ENCODE peak calls at places on chromosomes 2 and 18, in five cellular contexts. One of them, this sample, is unnamed.

GRCh38 chr2:217804338-217804737 is 198.5 kb downstream of the TNS1 start:
- DNase-seq in upper lobe of right lung: no peak
- DNase-seq in CD8-positive, alpha-beta T cell: no peak
- DNase-seq in astrocyte of the spinal cord: no peak
- DNase-seq in colonic mucosa: no peak
- DNase-seq in this sample: no peak

GRCh38 chr2:67612576-67612981 is 215.4 kb downstream of the ETAA1 start:
- DNase-seq in upper lobe of right lung: no peak
- DNase-seq in astrocyte of the spinal cord: no peak
- DNase-seq in CD8-positive, alpha-beta T cell: no peak
- DNase-seq in colonic mucosa: no peak
- DNase-seq in this sample: peak; percentile 36

GRCh38 chr2:134290363-134290762 is 36.5 kb downstream of the MGAT5 start:
- DNase-seq in CD8-positive, alpha-beta T cell: no peak
- DNase-seq in astrocyte of the spinal cord: no peak
- DNase-seq in upper lobe of right lung: no peak
- DNase-seq in colonic mucosa: no peak
- DNase-seq in this sample: no peak

GRCh38 chr18:48155856-48156255 is 225.4 kb upstream of the SMAD2 start:
- DNase-seq in upper lobe of right lung: no peak
- DNase-seq in astrocyte of the spinal cord: no peak
- DNase-seq in colonic mucosa: no peak
- DNase-seq in CD8-positive, alpha-beta T cell: no peak
- DNase-seq in this sample: no peak

GRCh38 chr18:64419156-64419555 is 270.3 kb upstream of the LINC00305 start:
- DNase-seq in astrocyte of the spinal cord: no peak
- DNase-seq in CD8-positive, alpha-beta T cell: no peak
- DNase-seq in colonic mucosa: no peak
- DNase-seq in upper lobe of right lung: no peak
- DNase-seq in this sample: no peak

GRCh38 chr2:16080071-16080470 is 139.7 kb downstream of the MYCN start:
- DNase-seq in CD8-positive, alpha-beta T cell: no peak
- DNase-seq in astrocyte of the spinal cord: no peak
- DNase-seq in upper lobe of right lung: no peak
- DNase-seq in colonic mucosa: no peak
- DNase-seq in this sample: no peak

GRCh38 chr2:44943031-44943692 is 1.7 kb downstream of the SIX3 start:
- DNase-seq in CD8-positive, alpha-beta T cell: no peak
- DNase-seq in upper lobe of right lung: no peak
- DNase-seq in colonic mucosa: no peak
- DNase-seq in astrocyte of the spinal cord: no peak
- DNase-seq in this sample: peak; percentile 69

GRCh38 chr18:2981212-2981728 is 31.7 kb downstream of the LPIN2 start:
- DNase-seq in upper lobe of right lung: no peak
- DNase-seq in CD8-positive, alpha-beta T cell: no peak
- DNase-seq in astrocyte of the spinal cord: peak; percentile 90
- DNase-seq in colonic mucosa: no peak
- DNase-seq in this sample: peak; percentile 91

GRCh38 chr18:9669016-9669415 is 39.1 kb upstream of the RAB31 start:
- DNase-seq in astrocyte of the spinal cord: no peak
- DNase-seq in CD8-positive, alpha-beta T cell: no peak
- DNase-seq in upper lobe of right lung: no peak
- DNase-seq in colonic mucosa: no peak
- DNase-seq in this sample: no peak

GRCh38 chr2:168475636-168476035 is 19.6 kb downstream of the CERS6 start:
- DNase-seq in CD8-positive, alpha-beta T cell: no peak
- DNase-seq in colonic mucosa: no peak
- DNase-seq in upper lobe of right lung: no peak
- DNase-seq in astrocyte of the spinal cord: no peak
- DNase-seq in this sample: no peak

GRCh38 chr18:68215931-68216330 is 499.0 kb downstream of the TMX3 start:
- DNase-seq in CD8-positive, alpha-beta T cell: no peak
- DNase-seq in astrocyte of the spinal cord: peak; percentile 36
- DNase-seq in upper lobe of right lung: no peak
- DNase-seq in colonic mucosa: no peak
- DNase-seq in this sample: peak; percentile 82

GRCh38 chr2:48496867-48497266 is 33.1 kb upstream of the STON1 start:
- DNase-seq in CD8-positive, alpha-beta T cell: no peak
- DNase-seq in colonic mucosa: no peak
- DNase-seq in upper lobe of right lung: no peak
- DNase-seq in astrocyte of the spinal cord: peak; percentile 51
- DNase-seq in this sample: peak; percentile 24

GRCh38 chr2:109474319-109474825 is 139.4 kb downstream of the SEPTIN10 start:
- DNase-seq in colonic mucosa: no peak
- DNase-seq in astrocyte of the spinal cord: no peak
- DNase-seq in upper lobe of right lung: no peak
- DNase-seq in CD8-positive, alpha-beta T cell: no peak
- DNase-seq in this sample: no peak

GRCh38 chr2:39873586-39873985 is 94.5 kb upstream of the THUMPD2 start:
- DNase-seq in astrocyte of the spinal cord: no peak
- DNase-seq in upper lobe of right lung: no peak
- DNase-seq in colonic mucosa: no peak
- DNase-seq in CD8-positive, alpha-beta T cell: no peak
- DNase-seq in this sample: no peak

GRCh38 chr2:238968616-238969394 is 120.9 kb downstream of the TWIST2 start:
- DNase-seq in colonic mucosa: peak; percentile 15
- DNase-seq in astrocyte of the spinal cord: no peak
- DNase-seq in CD8-positive, alpha-beta T cell: no peak
- DNase-seq in upper lobe of right lung: no peak
- DNase-seq in this sample: no peak

GRCh38 chr18:79395761-79396404 is at the start of gene NFATC1:
- DNase-seq in CD8-positive, alpha-beta T cell: peak; percentile 30
- DNase-seq in upper lobe of right lung: peak; percentile 80
- DNase-seq in colonic mucosa: peak; percentile 46
- DNase-seq in astrocyte of the spinal cord: peak; percentile 65
- DNase-seq in this sample: peak; percentile 76

GRCh38 chr2:98412751-98413445 is 31.8 kb upstream of the INPP4A start:
- DNase-seq in upper lobe of right lung: no peak
- DNase-seq in astrocyte of the spinal cord: peak; percentile 58
- DNase-seq in CD8-positive, alpha-beta T cell: peak; percentile 41
- DNase-seq in colonic mucosa: peak; percentile 68
- DNase-seq in this sample: peak; percentile 77

GRCh38 chr2:169732583-169733358 is 861 bp upstream of the KLHL23 start:
- DNase-seq in colonic mucosa: no peak
- DNase-seq in astrocyte of the spinal cord: no peak
- DNase-seq in upper lobe of right lung: no peak
- DNase-seq in CD8-positive, alpha-beta T cell: no peak
- DNase-seq in this sample: no peak

GRCh38 chr2:169738566-169739229 is 5.1 kb downstream of the KLHL23 start:
- DNase-seq in upper lobe of right lung: no peak
- DNase-seq in CD8-positive, alpha-beta T cell: no peak
- DNase-seq in astrocyte of the spinal cord: no peak
- DNase-seq in colonic mucosa: no peak
- DNase-seq in this sample: no peak

GRCh38 chr2:169734172-169734847 is 678 bp downstream of the KLHL23 start:
- DNase-seq in colonic mucosa: peak; percentile 31
- DNase-seq in astrocyte of the spinal cord: peak; percentile 22
- DNase-seq in upper lobe of right lung: peak; percentile 70
- DNase-seq in CD8-positive, alpha-beta T cell: no peak
- DNase-seq in this sample: peak; percentile 44

GRCh38 chr2:169736902-169737301 is 3.3 kb downstream of the KLHL23 start:
- DNase-seq in colonic mucosa: no peak
- DNase-seq in upper lobe of right lung: no peak
- DNase-seq in astrocyte of the spinal cord: no peak
- DNase-seq in CD8-positive, alpha-beta T cell: no peak
- DNase-seq in this sample: no peak

DNA sequence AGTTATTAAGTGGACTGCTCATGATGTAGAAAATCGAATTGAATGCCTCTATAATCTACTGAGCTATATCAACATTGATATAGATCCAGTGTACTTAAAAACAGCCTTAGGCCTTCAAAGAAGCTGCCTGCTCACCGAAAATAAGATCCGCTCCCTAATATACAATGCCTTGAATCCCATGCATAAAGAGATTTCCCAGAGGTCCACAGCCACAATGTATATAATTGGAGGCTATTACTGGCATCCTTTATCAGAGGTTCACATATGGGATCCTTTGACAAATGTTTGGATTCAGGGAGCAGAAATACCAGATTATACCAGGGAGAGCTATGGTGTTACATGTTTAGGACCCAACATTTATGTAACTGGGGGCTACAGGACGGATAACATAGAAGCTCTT is 2.0 kb downstream of the KLHL23 start:
- DNase-seq in upper lobe of right lung: no peak
- DNase-seq in astrocyte of the spinal cord: no peak
- DNase-seq in colonic mucosa: no peak
- DNase-seq in CD8-positive, alpha-beta T cell: no peak
- DNase-seq in this sample: no peak
- H3K4me3 ChIP-seq in upper lobe of right lung: no peak overlapping the region
- H3K4me3 ChIP-seq in astrocyte of the spinal cord: no peak overlapping the region
- H3K4me3 ChIP-seq in colonic mucosa: no peak overlapping the region
- H3K4me3 ChIP-seq in CD8-positive, alpha-beta T cell: no peak overlapping the region
- H3K4me3 ChIP-seq in this sample: no peak overlapping the region

DNA sequence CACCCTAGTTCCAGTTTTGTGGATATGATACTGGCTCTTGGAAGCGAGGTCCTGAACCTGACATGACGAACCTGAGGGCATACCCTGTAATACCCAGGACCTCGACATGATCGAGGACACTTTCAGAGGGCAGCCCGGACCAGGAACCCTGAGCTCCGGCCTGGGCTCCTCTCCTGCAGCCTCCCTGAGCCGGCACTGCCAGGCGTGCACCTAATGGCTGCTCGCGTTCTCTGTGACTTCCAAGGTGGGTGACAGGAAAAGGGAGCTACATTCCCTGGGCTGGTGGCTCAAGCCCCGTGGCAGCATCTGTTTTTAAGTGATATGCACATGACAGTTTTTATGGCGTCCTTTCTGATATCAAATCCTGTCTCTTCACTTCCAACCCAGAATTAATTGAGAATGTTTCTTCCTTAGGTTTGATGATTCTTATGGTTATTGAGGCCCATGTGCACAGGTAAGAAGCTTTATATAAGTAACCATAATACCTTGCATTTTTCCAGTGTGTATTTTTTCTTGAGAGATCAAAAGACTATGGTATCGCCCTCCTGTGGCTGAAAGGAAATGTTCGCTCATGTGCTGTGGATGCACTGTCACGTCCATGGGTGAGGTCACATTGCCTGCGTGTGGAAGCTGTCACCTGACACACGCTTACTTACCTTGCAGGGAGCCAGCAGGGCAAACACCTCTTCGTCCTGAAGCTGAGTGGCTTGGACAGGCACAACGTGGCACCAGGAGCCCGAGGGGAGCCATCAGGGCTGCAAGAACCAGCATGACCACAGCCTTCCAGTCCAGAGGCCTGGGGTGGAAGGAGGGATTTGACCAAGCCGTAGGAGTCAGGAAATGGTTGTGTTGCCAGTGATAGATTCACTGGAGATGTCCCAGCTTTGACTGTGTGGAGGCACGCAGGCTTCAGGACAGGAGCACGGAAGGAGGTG is 367.4 kb upstream of the MYT1L start:
- DNase-seq in upper lobe of right lung: no peak
- DNase-seq in CD8-positive, alpha-beta T cell: no peak
- DNase-seq in astrocyte of the spinal cord: no peak
- DNase-seq in colonic mucosa: no peak
- DNase-seq in this sample: no peak
- TF ChIP-seq CTCF in upper lobe of right lung: peak; percentile 11
- TF ChIP-seq CTCF in CD8-positive, alpha-beta T cell: no peak
- TF ChIP-seq CTCF in astrocyte of the spinal cord: peak; percentile 10
- TF ChIP-seq CTCF in colonic mucosa: no peak
- TF ChIP-seq CTCF in this sample: no peak

GRCh38 chr2:65662654-65663432 is 230.4 kb upstream of the SPRED2 start:
- DNase-seq in astrocyte of the spinal cord: peak; percentile 96
- DNase-seq in CD8-positive, alpha-beta T cell: no peak
- DNase-seq in colonic mucosa: no peak
- DNase-seq in upper lobe of right lung: no peak
- DNase-seq in this sample: peak; percentile 40
- H3K4me3 ChIP-seq in astrocyte of the spinal cord: peak overlapping the region; percentile 6
- H3K4me3 ChIP-seq in CD8-positive, alpha-beta T cell: no peak overlapping the region
- H3K4me3 ChIP-seq in colonic mucosa: no peak overlapping the region
- H3K4me3 ChIP-seq in upper lobe of right lung: no peak overlapping the region
- H3K4me3 ChIP-seq in this sample: peak overlapping the region; percentile 13

GRCh38 chr2:128354731-128355470 is 36.2 kb upstream of the HS6ST1 start:
- DNase-seq in CD8-positive, alpha-beta T cell: no peak
- DNase-seq in upper lobe of right lung: no peak
- DNase-seq in astrocyte of the spinal cord: peak; percentile 17
- DNase-seq in colonic mucosa: no peak
- DNase-seq in this sample: peak; percentile 72
- TF ChIP-seq CTCF in CD8-positive, alpha-beta T cell: no peak
- TF ChIP-seq CTCF in upper lobe of right lung: no peak
- TF ChIP-seq CTCF in astrocyte of the spinal cord: peak; percentile 17
- TF ChIP-seq CTCF in colonic mucosa: no peak
- TF ChIP-seq CTCF in this sample: peak; percentile 51

This sample was measured in foreskin fibroblast.